ENCODE peak calls at places on chromosome 21, in six cellular contexts. Z is brain microvascular endothelial cell, E is psoas muscle, O is Peyer's patch, N is IMR-90, S is transverse colon. R is an unnamed sample.

GRCh38 chr21:24290151-24290833 is 1317.0 kb downstream of the MRPL39 start:
- DNase-seq in E (no peak), N (no peak), S (no peak), O (no peak), Z (no peak), R (no peak)

GRCh38 chr21:43193651-43194302 is 25.0 kb downstream of the CRYAA start:
- DNase-seq in O (peak; percentile 27), N (peak; percentile 89), S (no peak), E (peak; percentile 54), Z (peak; percentile 89), R (peak; percentile 91)

GRCh38 chr21:24197132-24197643 is 1410.1 kb downstream of the MRPL39 start:
- DNase-seq in E (no peak), O (no peak), N (no peak), Z (no peak), S (no peak), R (no peak)

GRCh38 chr21:26801524-26801923 is 43.7 kb downstream of the ADAMTS1 start:
- DNase-seq in E (no peak), O (no peak), Z (peak; percentile 48), N (peak; percentile 94), S (no peak), R (no peak)

GRCh38 chr21:46606427-46606813 is 1.5 kb upstream of the S100B start:
- DNase-seq in Z (no peak), O (no peak), N (no peak), E (no peak), S (no peak), R (no peak)

GRCh38 chr21:42233067-42233981 is 14.4 kb downstream of the ABCG1 start:
- DNase-seq in N (peak; percentile 20), O (peak; percentile 89), S (peak; percentile 77), E (peak; percentile 89), Z (peak; percentile 18), R (peak; percentile 66)

GRCh38 chr21:41387824-41388223 is 26.0 kb downstream of the MX2 start:
- DNase-seq in N (no peak), Z (no peak), O (no peak), S (no peak), E (no peak), R (no peak)

GRCh38 chr21:43269981-43270670 is 101.3 kb downstream of the CRYAA start:
- DNase-seq in N (no peak), Z (no peak), O (no peak), S (no peak), E (peak; percentile 11), R (no peak)

GRCh38 chr21:42843021-42843420 is 36.3 kb downstream of the WDR4 start:
- DNase-seq in E (no peak), O (peak; percentile 13), N (no peak), Z (no peak), S (no peak), R (no peak)

GRCh38 chr21:42777757-42778344 is 101.5 kb downstream of the WDR4 start:
- DNase-seq in N (no peak), S (no peak), E (no peak), O (peak; percentile 77), Z (no peak), R (no peak)

GRCh38 chr21:46081022-46081861 is 16.7 kb upstream of the COL6A2 start:
- DNase-seq in S (no peak), O (peak; percentile 43), Z (no peak), N (no peak), E (no peak), R (no peak)

GRCh38 chr21:33296156-33296555 is 28.6 kb upstream of the IFNAR1 start:
- DNase-seq in S (no peak), N (no peak), Z (no peak), O (peak; percentile 71), E (no peak), R (no peak)

GRCh38 chr21:25911730-25912401 is 177.1 kb downstream of the GABPA start:
- DNase-seq in E (no peak), S (peak; percentile 49), O (peak; percentile 56), N (no peak), Z (no peak), R (no peak)

GRCh38 chr21:46153259-46154154 is 1.9 kb downstream of the FTCD start:
- DNase-seq in E (peak; percentile 63), Z (no peak), N (no peak), O (peak; percentile 66), S (peak; percentile 50), R (no peak)

GRCh38 chr21:15289896-15290841 is 225.4 kb upstream of the NRIP1 start:
- DNase-seq in Z (no peak), N (no peak), E (peak; percentile 46), O (peak; percentile 82), S (peak; percentile 80), R (no peak)

GRCh38 chr21:32710069-32710784 is 17.6 kb downstream of the SYNJ1 start:
- DNase-seq in S (no peak), N (no peak), E (no peak), O (no peak), Z (no peak), R (no peak)

GRCh38 chr21:41316641-41317392 is at the start of gene FAM3B:
- DNase-seq in O (peak; percentile 83), N (no peak), E (no peak), Z (no peak), S (peak; percentile 47), R (no peak)

GRCh38 chr21:33268736-33269441 is 2.7 kb downstream of the IL10RB start:
- DNase-seq in S (peak; percentile 97), N (no peak), Z (no peak), E (no peak), O (peak; percentile 97), R (peak; percentile 86)

GRCh38 chr21:9735421-9735961 is 785.9 kb upstream of the TPTE start:
- DNase-seq in N (no peak), Z (no peak), E (no peak), O (no peak), S (no peak), R (no peak)

GRCh38 chr21:15128267-15128666 is 63.5 kb upstream of the NRIP1 start:
- DNase-seq in O (no peak), Z (no peak), N (no peak), S (no peak), E (no peak), R (no peak)

GRCh38 chr21:42427809-42428419 is 24.2 kb downstream of the UBASH3A start:
- DNase-seq in O (no peak), E (no peak), N (no peak), Z (no peak), S (no peak), R (no peak)

GRCh38 chr21:41547111-41547510 is 39.2 kb upstream of the TMPRSS2 start:
- DNase-seq in S (no peak), O (no peak), N (no peak), Z (no peak), E (no peak), R (no peak)

GRCh38 chr21:15520811-15521643 is 208.8 kb upstream of the USP25 start:
- DNase-seq in N (peak; percentile 0), Z (no peak), S (no peak), E (no peak), O (no peak), R (no peak)

GRCh38 chr21:41933259-41934079 is 20.3 kb downstream of the C2CD2 start:
- DNase-seq in E (no peak), N (peak; percentile 56), O (no peak), Z (no peak), S (no peak), R (peak; percentile 58)

GRCh38 chr21:26849428-26850115 is 4.4 kb upstream of the ADAMTS1 start:
- DNase-seq in S (no peak), N (peak; percentile 80), Z (peak; percentile 37), E (no peak), O (no peak), R (peak; percentile 63)

GRCh38 chr21:43372663-43373386 is 54.1 kb downstream of the SIK1 start:
- DNase-seq in S (no peak), Z (no peak), N (no peak), O (no peak), E (peak; percentile 34), R (peak; percentile 94)

GRCh38 chr21:42363331-42363730 is 3.0 kb downstream of the TFF1 start:
- DNase-seq in E (no peak), N (no peak), O (no peak), Z (no peak), S (no peak), R (peak; percentile 8)

GRCh38 chr21:42417533-42417932 is 13.8 kb downstream of the UBASH3A start:
- DNase-seq in E (no peak), N (no peak), S (no peak), Z (no peak), O (no peak), R (no peak)

GRCh38 chr21:41398251-41398650 is 27.8 kb upstream of the MX1 start:
- DNase-seq in O (no peak), S (no peak), E (no peak), Z (no peak), N (no peak), R (no peak)

GRCh38 chr21:41217656-41218380 is 49.9 kb downstream of the BACE2 start:
- DNase-seq in Z (peak; percentile 61), S (peak; percentile 80), N (peak; percentile 74), E (peak; percentile 46), O (peak; percentile 73), R (no peak)

GRCh38 chr21:26909972-26910371 is 56.9 kb downstream of the ADAMTS5 start:
- DNase-seq in S (no peak), Z (peak; percentile 66), E (no peak), N (no peak), O (no peak), R (no peak)

GRCh38 chr21:35113064-35113463 is 64.0 kb upstream of the RUNX1 start:
- DNase-seq in O (no peak), N (peak; percentile 89), S (no peak), E (no peak), Z (peak; percentile 13), R (peak; percentile 82)
- H3K36me3 ChIP-seq in O (no peaks in the 10 kb centered on the region), N (no peaks in the 10 kb centered on the region), S (no peaks in the 10 kb centered on the region), E (no peaks in the 10 kb centered on the region), Z (no peaks in the 10 kb centered on the region), R (no peaks in the 10 kb centered on the region)

GRCh38 chr21:36980280-36981048 is 14.0 kb upstream of the HLCS start:
- DNase-seq in S (peak; percentile 36), O (no peak), N (no peak), E (peak; percentile 32), Z (no peak), R (no peak)
- H3K4me3 ChIP-seq in S (peak overlapping the region; percentile 42), O (peak overlapping the region; percentile 39), N (peak overlapping the region; percentile 22), E (peak overlapping the region; percentile 78), Z (peak overlapping the region; percentile 57), R (peak overlapping the region; percentile 52)

DNA sequence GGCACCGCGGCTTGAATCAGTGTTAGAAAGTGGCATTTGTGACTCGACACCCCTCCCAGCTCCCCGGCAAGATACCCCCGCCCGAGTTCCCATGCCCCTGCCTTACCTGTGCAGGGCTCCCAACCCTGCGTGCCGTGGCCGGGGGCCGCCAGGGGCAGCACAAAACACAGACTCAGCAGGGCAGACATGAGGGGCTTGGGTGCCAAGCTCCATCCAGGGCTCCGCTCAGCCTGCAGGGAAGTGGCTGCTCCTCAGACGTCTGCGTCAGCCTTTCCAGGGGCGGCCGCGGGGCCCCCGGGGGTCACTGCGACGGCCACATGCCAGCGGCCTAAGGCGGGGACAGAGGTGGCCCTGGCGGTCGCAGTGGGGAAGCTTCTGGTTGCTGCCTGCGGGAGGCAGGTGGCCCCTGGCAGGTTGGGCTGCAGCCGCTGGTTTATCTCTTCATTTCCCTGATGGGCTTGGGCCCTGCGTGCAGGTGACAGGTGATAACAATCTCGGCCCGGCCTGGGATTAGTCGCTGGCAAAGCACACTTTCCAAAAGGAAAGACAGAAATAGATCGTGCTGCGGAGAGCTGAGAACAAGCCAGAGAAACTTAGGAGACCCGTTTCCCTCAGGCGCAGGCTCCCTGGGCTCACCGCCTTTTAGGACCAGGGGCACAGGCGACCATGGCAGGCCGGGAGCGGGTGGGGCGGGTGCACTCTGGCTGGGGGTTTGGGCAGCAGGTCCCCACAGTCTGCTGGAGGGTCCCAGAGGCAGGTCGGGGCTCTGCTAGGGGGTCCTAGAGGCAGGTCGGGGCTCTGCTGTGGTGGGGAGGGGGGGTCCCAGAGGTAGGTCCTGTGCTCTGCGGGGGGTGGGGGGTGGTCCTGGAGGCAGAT is at the start of gene TSPEAR:
- DNase-seq in E (no peak), O (peak; percentile 44), N (no peak), Z (no peak), S (no peak), R (no peak)
- TF ChIP-seq CTCF in E (no peak), O (no peak), N (no peak), Z (no peak), S (no peak), R (no peak)

GRCh38 chr21:31670065-31670464 is 10.6 kb downstream of the SOD1 start:
- DNase-seq in E (no peak), S (no peak), N (no peak), Z (no peak), O (no peak), R (no peak)
- H3K36me3 ChIP-seq in E (peaks cover 10% of the 10 kb centered on the region), S (no peaks in the 10 kb centered on the region), N (peaks cover 22% of the 10 kb centered on the region), Z (peaks cover 39% of the 10 kb centered on the region), O (no peaks in the 10 kb centered on the region), R (peaks cover 6% of the 10 kb centered on the region)

R was measured in bronchial epithelial cell.